ENCODE peak calls at places on chromosomes 16 and 17, in four cellular contexts. I, T, C and E are unnamed samples.

GRCh38 chr17:50460831-50461526 is 7.7 kb downstream of the CHAD start:
- DNase-seq in I (no peak), C (no peak), T (no peak), E (no peak)

GRCh38 chr16:76940251-76940650 is 250.7 kb upstream of the MON1B start:
- DNase-seq in T (no peak), I (no peak), C (no peak), E (no peak)

GRCh38 chr17:77451271-77451893 is 310.6 kb downstream of the SEC14L1 start:
- DNase-seq in I (no peak), C (no peak), T (no peak), E (peak)

GRCh38 chr17:67400193-67400592 is 23.1 kb downstream of the PITPNC1 start:
- DNase-seq in I (no peak), T (peak), C (no peak), E (no peak)

GRCh38 chr17:50947844-50948514 is 81.8 kb upstream of the TOB1 start:
- DNase-seq in C (no peak), I (no peak), T (peak), E (no peak)

GRCh38 chr17:42798011-42798382 is 507 bp downstream of the COA3 start:
- DNase-seq in T (no peak), C (no peak), I (no peak), E (no peak)

GRCh38 chr16:21650517-21650916 is 1.9 kb downstream of the IGSF6 start:
- DNase-seq in T (peak), I (no peak), C (no peak), E (no peak)

GRCh38 chr17:14307560-14308024 is 6.7 kb downstream of the HS3ST3B1 start:
- DNase-seq in I (no peak), T (no peak), C (peak), E (peak)

GRCh38 chr17:76131061-76131691 is 9.9 kb downstream of the FOXJ1 start:
- DNase-seq in T (no peak), C (no peak), I (no peak), E (no peak)

GRCh38 chr16:78821335-78821734 is 721.9 kb downstream of the WWOX start:
- DNase-seq in C (no peak), T (no peak), I (no peak), E (no peak)

GRCh38 chr16:87483481-87483880 is 9.3 kb downstream of the ZCCHC14 start:
- DNase-seq in T (no peak), I (no peak), C (no peak), E (no peak)

GRCh38 chr17:32461853-32462617 is 17.7 kb downstream of the PSMD11 start:
- DNase-seq in I (no peak), T (peak), C (no peak), E (peak)
- TF ChIP-seq CTCF in I (peak), T (peak), C (peak), E (peak)

DNA sequence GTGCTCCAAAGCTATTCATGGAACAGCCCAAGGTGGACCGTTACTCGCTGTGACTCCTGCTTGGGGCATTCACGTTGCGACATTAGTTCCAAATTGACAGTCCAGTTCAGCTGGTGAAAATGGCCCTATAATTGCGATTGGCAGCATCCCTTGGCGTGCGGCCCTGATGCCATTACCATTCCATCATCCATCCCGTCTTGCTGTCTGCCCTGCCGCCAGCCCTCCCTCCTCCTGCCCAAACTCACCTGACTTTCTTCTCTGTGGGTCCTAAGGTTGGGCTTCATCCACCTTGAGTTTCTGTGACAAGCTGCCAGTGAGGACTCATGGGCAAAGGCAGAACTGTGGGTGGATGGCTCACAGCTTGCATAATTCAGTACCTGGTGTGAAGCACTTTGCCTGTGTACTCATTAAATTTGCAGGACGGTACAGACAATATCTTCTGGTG is 104.6 kb downstream of the RPTOR start:
- DNase-seq in C (no peak), T (no peak), I (no peak), E (no peak)
- H3K4me3 ChIP-seq in C (no peak), T (no peak), I (no peak), E (no peak)

GRCh38 chr16:67948015-67948414 is 4.1 kb upstream of the LCAT start:
- DNase-seq in I (no peak), T (no peak), C (no peak), E (no peak)
- TF ChIP-seq CTCF in I (no peak), T (no peak), C (no peak), E (no peak)

GRCh38 chr16:4376820-4377572 is 5.3 kb downstream of the VASN start:
- DNase-seq in T (no peak), I (no peak), C (no peak), E (peak)
- H3K4me3 ChIP-seq in T (no peak), I (no peak), C (peak), E (peak)

DNA sequence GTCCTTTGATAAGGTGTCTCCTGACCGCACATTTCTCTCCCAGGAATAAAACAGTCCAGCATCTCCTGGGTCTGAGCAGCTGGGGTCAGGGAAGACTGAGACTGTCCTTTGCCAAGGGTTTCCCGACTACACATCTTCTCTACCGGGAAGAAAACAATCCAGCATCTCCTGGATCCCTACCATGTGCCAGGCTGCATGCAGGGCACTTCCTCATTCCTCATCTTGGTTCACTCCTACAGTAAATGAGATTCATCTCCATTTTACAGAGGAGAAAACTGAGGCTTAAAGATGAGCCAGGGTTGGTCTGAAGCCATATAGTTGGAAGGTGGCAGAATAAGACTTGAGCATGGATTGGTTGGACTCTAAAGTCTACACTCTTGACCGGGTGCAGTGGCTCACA is 36.7 kb downstream of the NOG start:
- DNase-seq in C (no peak), T (no peak), I (no peak), E (no peak)
- TF ChIP-seq CTCF in C (no peak), T (no peak), I (no peak), E (no peak)

GRCh38 chr16:30894540-30895368 is 877 bp upstream of the BCL7C start:
- DNase-seq in T (no peak), I (no peak), C (no peak), E (peak)
- H3K4me3 ChIP-seq in T (no peak), I (peak), C (peak), E (peak)

DNA sequence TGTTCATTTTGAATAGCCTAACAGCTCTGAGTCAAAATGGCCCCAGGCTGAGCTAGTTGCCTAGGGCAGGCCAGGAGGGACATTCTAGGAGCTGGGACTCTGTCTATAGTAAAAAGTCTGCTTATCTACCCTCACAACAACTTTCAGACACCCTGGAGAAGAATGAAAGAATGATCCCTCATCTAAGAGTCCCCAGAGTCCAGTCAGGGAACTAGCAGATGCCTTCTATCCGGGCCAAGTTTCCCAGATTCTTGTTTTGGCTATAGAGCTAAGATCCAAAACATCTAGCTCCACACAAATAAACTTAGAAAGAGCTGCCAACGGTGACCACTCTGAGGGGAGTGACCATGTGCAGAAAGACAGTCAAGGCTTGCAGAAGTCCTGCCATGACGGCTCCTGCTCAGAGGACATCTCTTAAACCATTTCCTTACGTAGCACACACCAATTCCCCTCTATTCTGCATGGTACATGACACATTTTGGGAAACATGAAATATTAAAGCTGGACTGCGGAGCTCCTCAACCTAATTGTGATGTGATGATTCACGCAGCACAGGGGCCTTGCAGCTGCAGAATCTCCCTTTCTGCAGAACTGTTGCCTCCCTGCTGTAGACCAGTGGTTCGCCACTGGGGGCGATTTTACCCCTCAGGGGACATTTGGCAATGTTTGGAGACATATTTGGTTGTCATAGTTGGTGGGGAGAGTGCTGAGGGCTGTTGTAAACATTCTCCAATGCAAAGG is 24.2 kb downstream of the FAM20A start:
- DNase-seq in I (no peak), T (no peak), C (no peak), E (peak)
- TF ChIP-seq CTCF in I (no peak), T (no peak), C (peak), E (peak)

GRCh38 chr17:34154916-34155730 is 100.0 kb upstream of the CCL2 start:
- DNase-seq in T (no peak), I (no peak), C (no peak), E (no peak)

GRCh38 chr17:34155947-34156346 is 99.1 kb upstream of the CCL2 start:
- DNase-seq in I (no peak), C (no peak), T (no peak), E (no peak)

GRCh38 chr17:34153988-34154387 is 101.1 kb upstream of the CCL2 start:
- DNase-seq in T (no peak), I (no peak), C (no peak), E (no peak)

GRCh38 chr17:34156741-34157589 is 98.1 kb upstream of the CCL2 start:
- DNase-seq in T (no peak), I (no peak), C (no peak), E (no peak)

GRCh38 chr17:34156401-34156740 is 98.7 kb upstream of the CCL2 start:
- DNase-seq in I (no peak), C (no peak), T (no peak), E (no peak)
- H3K4me3 ChIP-seq in I (no peak), C (no peak), T (no peak), E (no peak)

GRCh38 chr17:19269102-19269501 is 31.9 kb downstream of the EPN2 start:
- DNase-seq in C (no peak), T (no peak), I (no peak), E (no peak)
- TF ChIP-seq CTCF in C (no peak), T (no peak), I (no peak), E (no peak)

DNA sequence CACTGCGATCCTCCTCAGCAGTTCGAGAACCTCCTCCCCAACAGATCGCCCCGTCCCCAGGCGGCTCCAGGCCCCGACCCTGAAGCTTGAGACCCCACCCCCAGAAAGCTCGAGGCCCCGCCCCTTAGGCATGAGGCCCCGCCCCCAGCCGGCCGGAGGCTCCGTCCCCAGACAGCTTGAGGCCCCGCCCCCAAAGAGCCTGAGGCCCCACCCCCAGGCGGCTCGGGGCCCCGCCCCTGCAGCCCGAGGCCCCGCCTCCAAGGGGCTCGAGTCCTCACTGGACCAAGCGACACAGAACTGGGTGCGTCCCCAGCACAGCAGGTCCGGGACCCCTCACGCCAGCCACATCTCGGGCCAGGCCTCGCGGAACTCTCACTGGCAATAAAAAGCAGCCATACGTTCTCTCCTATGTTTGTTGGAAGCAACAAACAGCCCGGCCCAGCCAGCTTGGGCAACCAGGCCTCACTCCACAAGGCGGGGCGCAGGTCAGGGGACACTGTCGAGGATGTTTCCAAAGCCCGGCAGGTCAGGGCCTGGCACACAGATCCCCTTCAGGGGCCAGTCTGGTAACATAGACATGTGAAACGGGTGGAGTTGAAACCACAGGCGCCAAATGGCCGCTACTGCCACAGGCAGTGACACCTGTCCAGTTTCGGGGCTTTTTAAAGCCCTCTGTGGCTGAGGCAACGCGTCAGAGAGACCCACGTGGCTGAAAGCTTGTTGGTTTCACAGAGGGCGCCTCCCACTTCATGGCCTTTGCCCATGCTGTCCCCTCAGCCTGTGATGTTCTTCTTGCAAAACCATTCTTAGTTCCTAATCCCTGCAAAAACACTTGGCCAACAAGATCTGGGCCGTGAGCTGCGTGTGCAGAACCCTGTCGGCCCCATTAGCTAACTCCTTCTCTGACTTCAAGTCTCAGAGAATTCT is 224.2 kb downstream of the PARN start:
- DNase-seq in I (peak), C (no peak), T (no peak), E (no peak)
- H3K4me3 ChIP-seq in I (no peak), C (no peak), T (no peak), E (no peak)